ENCODE peak calls at places on chromosomes 7 and 10, in six cellular contexts. T is adipocyte; R is PC-9; O is CD8-positive, alpha-beta T cell; G is AG04450; J is colonic mucosa. Z is an unnamed sample. For H3K27me3, the result is how much of the 10 kb centered on the place peaks cover.

GRCh38 chr10:89946106-89946505 is 244.7 kb downstream of the KIF20B start:
- DNase-seq in O (no peak), G (no peak), T (peak), R (no peak), J (no peak), Z (no peak)

GRCh38 chr10:34580643-34581042 is 234.5 kb downstream of the PARD3 start:
- DNase-seq in G (no peak), O (no peak), R (peak), T (peak), J (no peak), Z (no peak)

GRCh38 chr7:133545613-133546012 is 292.7 kb downstream of the EXOC4 start:
- DNase-seq in R (no peak), J (no peak), O (no peak), G (peak), T (peak), Z (no peak)

GRCh38 chr7:54988516-54988915 is 30.3 kb upstream of the EGFR start:
- DNase-seq in G (no peak), O (no peak), T (no peak), R (no peak), J (no peak), Z (no peak)

GRCh38 chr10:115936926-115937755 is 335.9 kb downstream of the GFRA1 start:
- DNase-seq in O (no peak), J (no peak), R (no peak), G (no peak), T (peak), Z (no peak)

GRCh38 chr7:38195804-38196595 is 18.0 kb downstream of the STARD3NL start:
- DNase-seq in O (no peak), J (no peak), T (peak), R (no peak), G (no peak), Z (no peak)

GRCh38 chr7:154484943-154485342 is 432.7 kb downstream of the DPP6 start:
- DNase-seq in O (no peak), J (no peak), R (no peak), G (no peak), T (no peak), Z (no peak)

GRCh38 chr10:122051609-122052385 is 62.8 kb downstream of the TACC2 start:
- DNase-seq in O (no peak), R (peak), J (peak), G (peak), T (peak), Z (no peak)

GRCh38 chr10:47013469-47014169 is 102.4 kb downstream of the PTPN20 start:
- DNase-seq in R (no peak), G (no peak), O (no peak), J (no peak), T (no peak), Z (no peak)

GRCh38 chr7:21028186-21028989 is 241.7 kb upstream of the SP8 start:
- DNase-seq in J (peak), G (no peak), R (no peak), T (peak), O (no peak), Z (no peak)

GRCh38 chr7:123977081-123977480 is 52.0 kb downstream of the SPAM1 start:
- DNase-seq in O (no peak), T (no peak), R (no peak), G (no peak), J (no peak), Z (no peak)

GRCh38 chr10:59702347-59702746 is 7.3 kb downstream of the SLC16A9 start:
- DNase-seq in T (no peak), O (no peak), R (no peak), G (no peak), J (no peak), Z (no peak)

GRCh38 chr7:95549818-95550529 is 46.3 kb downstream of the PDK4 start:
- DNase-seq in R (peak), J (peak), G (peak), T (peak), O (no peak), Z (no peak)

GRCh38 chr10:73043766-73044377 is 52.8 kb downstream of the P4HA1 start:
- DNase-seq in O (no peak), T (no peak), G (no peak), R (no peak), J (no peak), Z (no peak)

GRCh38 chr7:2628137-2628482 is 3.7 kb upstream of the TTYH3 start:
- DNase-seq in O (no peak), T (no peak), R (peak), G (no peak), J (no peak), Z (no peak)

GRCh38 chr10:69360485-69361302 is 56.0 kb downstream of the TACR2 start:
- DNase-seq in O (no peak), R (peak), J (peak), T (peak), G (peak), Z (no peak)

GRCh38 chr7:131502810-131503545 is 53.5 kb downstream of the PODXL start:
- DNase-seq in R (no peak), J (no peak), T (peak), O (no peak), G (no peak), Z (no peak)

DNA sequence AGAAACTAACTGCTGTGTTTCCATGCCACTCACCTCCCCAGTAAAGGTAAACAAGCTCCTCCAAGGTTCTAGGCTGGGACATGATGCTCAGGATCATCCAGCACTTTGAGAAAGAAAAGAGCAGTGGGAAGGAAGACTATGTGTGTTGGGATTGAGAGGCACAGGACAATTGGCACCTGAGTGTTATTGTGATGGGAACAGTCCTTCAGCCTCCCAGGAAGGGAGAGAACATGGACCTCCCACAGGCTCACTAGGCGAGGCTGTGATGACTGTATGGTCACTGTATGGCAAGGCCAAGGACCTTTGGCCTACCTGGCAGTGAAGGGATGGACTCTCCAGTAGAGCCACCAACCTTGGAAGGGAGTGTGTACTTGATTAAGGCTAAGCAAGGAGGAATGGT is 123.2 kb upstream of the UNC5B start:
- DNase-seq in J (peak), O (no peak), R (no peak), T (no peak), G (no peak), Z (no peak)
- H3K4me3 ChIP-seq in J (no peak), O (no peak), R (no peak), T (no peak), G (no peak), Z (no peak)

GRCh38 chr7:156003220-156004162 is 191.2 kb upstream of the SHH start:
- DNase-seq in J (peak), R (no peak), O (no peak), T (no peak), G (no peak), Z (no peak)

GRCh38 chr7:156000601-156001396 is 188.5 kb upstream of the SHH start:
- DNase-seq in J (no peak), R (no peak), O (no peak), G (no peak), T (no peak), Z (no peak)

GRCh38 chr7:156004265-156005201 is 192.3 kb upstream of the SHH start:
- DNase-seq in G (no peak), J (no peak), R (no peak), T (no peak), O (no peak), Z (no peak)

GRCh38 chr7:156001496-156002260 is 189.4 kb upstream of the SHH start:
- DNase-seq in R (no peak), O (no peak), G (no peak), T (no peak), J (no peak), Z (no peak)

DNA sequence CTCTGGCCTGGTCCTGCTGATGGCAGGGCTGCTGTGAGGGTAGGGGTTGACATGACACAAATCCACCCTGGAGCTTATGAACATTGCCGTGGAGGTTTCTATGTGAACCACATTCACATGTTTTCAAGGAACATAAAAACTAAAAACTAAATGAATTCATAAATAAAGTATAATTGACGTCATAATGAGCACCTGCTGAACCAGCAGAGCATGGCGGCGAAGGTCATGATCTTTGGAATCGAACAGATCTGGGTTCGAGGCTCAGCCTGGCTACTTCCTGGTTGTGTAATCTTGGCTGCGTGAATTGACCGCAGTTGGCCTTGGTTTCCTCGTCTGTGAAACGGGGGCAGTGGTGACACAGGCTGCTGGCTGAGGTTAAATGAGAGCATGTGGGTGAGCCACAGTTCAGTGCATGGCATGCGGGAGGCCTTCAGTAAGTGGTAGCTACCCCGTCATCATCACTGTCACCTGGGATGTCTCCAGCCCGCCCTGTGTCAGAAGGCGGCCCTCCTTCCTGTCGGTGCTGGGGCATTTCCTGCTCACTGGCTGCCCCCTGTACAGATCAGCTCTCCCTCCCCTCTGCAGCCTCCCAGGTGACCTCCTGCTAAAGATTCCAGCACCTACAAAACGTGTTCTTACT is 190.2 kb upstream of the SHH start:
- DNase-seq in R (no peak), J (no peak), G (no peak), T (no peak), O (no peak), Z (no peak)
- H3K27me3 ChIP-seq in R (under half), J (under half), G (under half), T (under half), O (under half), Z (under half)

GRCh38 chr10:77984986-77985385 is 44.3 kb downstream of the POLR3A start:
- DNase-seq in O (no peak), T (no peak), G (no peak), R (no peak), J (no peak), Z (no peak)
- H3K4me3 ChIP-seq in O (no peak), T (no peak), G (no peak), R (no peak), J (no peak), Z (no peak)

GRCh38 chr10:95295031-95295755 is 4.4 kb upstream of the PDLIM1 start:
- DNase-seq in O (peak), T (peak), G (no peak), J (peak), R (peak), Z (peak)
- H3K27me3 ChIP-seq in O (under half), T (under half), G (under half), J (under half), R (under half), Z (under half)

GRCh38 chr7:103576616-103577015 is 130.6 kb upstream of the SLC26A5 start:
- DNase-seq in O (no peak), J (no peak), R (no peak), G (no peak), T (no peak), Z (no peak)

GRCh38 chr7:103577059-103577458 is 131.1 kb upstream of the SLC26A5 start:
- DNase-seq in O (no peak), J (no peak), G (no peak), R (no peak), T (no peak), Z (no peak)

GRCh38 chr7:103571591-103571990 is 125.6 kb upstream of the SLC26A5 start:
- DNase-seq in T (no peak), R (no peak), J (no peak), O (no peak), G (no peak), Z (no peak)

GRCh38 chr7:103574536-103574935 is 128.5 kb upstream of the SLC26A5 start:
- DNase-seq in J (no peak), R (no peak), T (no peak), O (no peak), G (no peak), Z (no peak)

DNA sequence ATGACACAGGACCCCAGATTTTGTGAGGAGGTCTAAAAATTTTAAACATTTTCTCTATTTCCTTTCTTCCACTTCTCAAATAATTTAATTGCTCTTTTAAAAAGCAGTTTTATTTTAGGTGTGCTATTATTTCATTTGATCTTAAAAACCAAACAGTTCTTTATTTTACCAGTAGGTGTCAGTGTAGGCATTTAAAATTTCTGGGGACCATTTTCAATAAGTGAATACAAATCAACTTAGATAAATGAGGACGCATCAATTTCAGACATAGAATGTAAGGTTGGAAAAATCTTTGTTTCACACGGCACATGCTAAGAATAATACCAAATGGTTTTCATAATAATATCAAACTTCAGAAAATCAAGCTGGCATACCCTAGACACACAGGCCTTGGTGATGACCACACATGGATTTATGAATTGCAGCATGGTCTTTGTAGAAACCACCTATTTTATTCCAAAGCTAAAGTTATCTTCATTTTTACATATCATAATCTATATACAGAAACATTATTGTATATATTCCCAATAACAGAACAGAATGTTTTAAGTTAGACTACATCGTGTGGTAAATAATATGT is 127.6 kb upstream of the SLC26A5 start:
- DNase-seq in R (no peak), T (peak), G (no peak), J (no peak), O (no peak), Z (peak)
- H3K4me3 ChIP-seq in R (no peak), T (no peak), G (no peak), J (no peak), O (no peak), Z (no peak)

DNA sequence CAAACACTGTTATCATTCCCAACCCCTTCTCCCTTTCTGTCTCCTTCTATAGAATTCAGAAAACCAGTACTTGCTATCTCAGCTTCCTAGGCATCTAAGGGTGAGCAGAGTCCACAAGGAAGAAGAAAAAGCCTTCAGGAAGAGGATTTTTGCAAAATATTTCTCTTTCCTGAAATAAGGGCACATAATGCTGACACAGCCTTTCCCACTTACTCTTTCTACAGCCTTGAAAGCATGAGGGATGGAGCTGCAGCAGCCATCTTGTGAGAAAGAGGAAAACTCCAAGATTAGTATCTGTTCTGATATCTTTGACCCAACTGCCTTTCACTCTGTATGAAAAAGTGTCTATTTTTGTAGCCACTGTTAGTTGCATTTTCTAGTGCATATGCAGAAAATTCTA is 826.2 kb downstream of the KCNMA1 start:
- DNase-seq in G (no peak), R (no peak), J (no peak), O (no peak), T (no peak), Z (no peak)
- H3K27me3 ChIP-seq in G (under half), R (under half), J (under half), O (under half), T (under half), Z (under half)